ENCODE peak calls at places on chromosomes 12 and 14, in five cellular contexts. G is activated B cell treated with CpG ODN at 0.5 μM for 24 hours, E is left ventricle myocardium inferior, F is Caco-2, R is mucosa of descending colon. Z is an unnamed sample.

GRCh38 chr14:81273521-81273920 is 52.8 kb upstream of the GTF2A1 start:
- DNase-seq in F (no peak), E (no peak), R (no peak), G (no peak), Z (no peak)

GRCh38 chr12:49505672-49506071 is 33.2 kb upstream of the KCNH3 start:
- DNase-seq in E (no peak), F (no peak), R (no peak), G (no peak), Z (no peak)

GRCh38 chr14:52918486-52918885 is 32.4 kb downstream of the FERMT2 start:
- DNase-seq in E (no peak), R (no peak), G (no peak), F (no peak), Z (no peak)

GRCh38 chr12:132615579-132616066 is 3.0 kb upstream of the P2RX2 start:
- DNase-seq in G (no peak), F (no peak), R (peak; percentile 36), E (no peak), Z (no peak)

GRCh38 chr12:19588944-19589343 is 149.7 kb downstream of the AEBP2 start:
- DNase-seq in F (no peak), E (no peak), G (no peak), R (no peak), Z (no peak)

GRCh38 chr14:55416866-55417265 is 5.2 kb upstream of the ATG14 start:
- DNase-seq in E (no peak), G (no peak), R (no peak), F (no peak), Z (no peak)

GRCh38 chr14:72619881-72620280 is 274.0 kb downstream of the DPF3 start:
- DNase-seq in F (no peak), G (no peak), R (no peak), E (no peak), Z (peak; percentile 1)

GRCh38 chr12:102694913-102695312 is 214.6 kb upstream of the IGF1 start:
- DNase-seq in E (no peak), R (no peak), F (no peak), G (no peak), Z (no peak)

GRCh38 chr14:89245802-89246201 is 171.2 kb downstream of the FOXN3 start:
- DNase-seq in R (no peak), F (no peak), E (no peak), G (no peak), Z (no peak)

GRCh38 chr12:100414756-100415155 is 57.9 kb downstream of the SLC17A8 start:
- DNase-seq in R (no peak), F (no peak), G (no peak), E (no peak), Z (no peak)

GRCh38 chr12:50400104-50400637 is 514 bp upstream of the LARP4 start:
- DNase-seq in G (no peak), E (no peak), F (peak; percentile 8), R (no peak), Z (no peak)

GRCh38 chr12:107318804-107319535 is 225.6 kb upstream of the CRY1 start:
- DNase-seq in F (no peak), R (peak; percentile 57), E (no peak), G (no peak), Z (peak; percentile 23)

GRCh38 chr14:75379930-75380270 is 47.9 kb upstream of the JDP2 start:
- DNase-seq in F (peak; percentile 69), G (no peak), E (no peak), R (no peak), Z (no peak)

GRCh38 chr14:31582286-31582691 is 21.1 kb downstream of the NUBPL start:
- DNase-seq in G (no peak), F (no peak), E (no peak), R (no peak), Z (no peak)

GRCh38 chr14:64673748-64674147 is 30.5 kb upstream of the PLEKHG3 start:
- DNase-seq in E (no peak), R (no peak), F (no peak), G (no peak), Z (no peak)

GRCh38 chr14:74579447-74580274 is 32.4 kb downstream of the LTBP2 start:
- DNase-seq in G (no peak), F (no peak), R (peak; percentile 29), E (no peak), Z (no peak)

GRCh38 chr12:67517181-67517887 is 131.2 kb upstream of the DYRK2 start:
- DNase-seq in R (peak; percentile 49), G (no peak), E (no peak), F (no peak), Z (no peak)

GRCh38 chr14:75280831-75281690 is 2.4 kb downstream of the FOS start:
- DNase-seq in F (peak; percentile 40), R (no peak), E (no peak), G (no peak), Z (no peak)

GRCh38 chr14:57828713-57829112 is 37.2 kb downstream of the SLC35F4 start:
- DNase-seq in G (no peak), E (no peak), F (no peak), R (no peak), Z (no peak)

GRCh38 chr12:12684375-12685106 is 11.4 kb downstream of the GPR19 start:
- DNase-seq in R (no peak), F (peak; percentile 68), G (no peak), E (no peak), Z (peak; percentile 52)

GRCh38 chr12:102095677-102096263 is 24.1 kb downstream of the NUP37 start:
- DNase-seq in R (no peak), F (no peak), G (no peak), E (no peak), Z (no peak)

GRCh38 chr12:101110856-101111255 is 99.2 kb downstream of the SLC5A8 start:
- DNase-seq in G (no peak), R (no peak), E (no peak), F (no peak), Z (no peak)

GRCh38 chr12:836952-837351 is 84.6 kb downstream of the WNK1 start:
- DNase-seq in R (no peak), F (no peak), G (no peak), E (no peak), Z (no peak)

GRCh38 chr14:74542056-74542685 is 48.6 kb downstream of the ISCA2 start:
- DNase-seq in G (no peak), R (peak; percentile 34), F (no peak), E (no peak), Z (no peak)

GRCh38 chr14:60848066-60848465 is 113.5 kb downstream of the MNAT1 start:
- DNase-seq in R (no peak), F (no peak), G (no peak), E (no peak), Z (no peak)

GRCh38 chr12:131604146-131604844 is 106.6 kb upstream of the SFSWAP start:
- DNase-seq in R (peak; percentile 59), F (no peak), E (no peak), G (no peak), Z (no peak)

GRCh38 chr14:94689218-94689984 is 77.2 kb downstream of the SERPINA3 start:
- DNase-seq in F (peak; percentile 42), E (peak; percentile 58), R (no peak), G (peak; percentile 35), Z (peak; percentile 77)

GRCh38 chr12:15627995-15628945 is 160.9 kb downstream of the EPS8 start:
- DNase-seq in R (no peak), G (no peak), F (no peak), E (no peak), Z (no peak)

GRCh38 chr12:88793091-88793490 is 212.8 kb upstream of the KITLG start:
- DNase-seq in G (no peak), R (no peak), F (no peak), E (no peak), Z (no peak)

GRCh38 chr12:117158096-117158495 is 32.2 kb downstream of the FBXO21 start:
- DNase-seq in R (no peak), G (no peak), F (no peak), E (no peak), Z (no peak)

DNA sequence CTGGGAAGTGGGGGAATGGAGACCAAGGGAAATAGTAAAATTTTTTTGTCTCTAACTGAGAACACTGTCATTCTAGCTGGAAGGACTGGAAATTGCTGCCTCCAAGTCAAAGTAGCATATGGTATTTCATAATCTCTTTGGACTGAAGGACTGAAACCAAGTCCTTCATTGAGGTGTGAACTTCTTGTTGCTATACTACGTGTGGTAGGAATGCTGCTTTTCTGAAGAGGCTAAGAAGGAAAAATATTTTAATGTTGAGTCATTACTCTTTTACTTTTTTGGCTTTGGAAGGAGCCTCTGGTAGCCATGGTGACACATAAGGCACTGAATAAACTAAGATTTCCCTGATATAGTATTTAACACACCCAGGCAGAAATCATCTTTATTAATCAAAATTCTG is 465.4 kb downstream of the NPAS3 start:
- DNase-seq in E (no peak), F (no peak), G (no peak), R (no peak), Z (no peak)
- TF ChIP-seq CTCF in E (no peak), F (no peak), G (no peak), R (no peak), Z (no peak)

GRCh38 chr12:27566159-27566558 is 42.2 kb downstream of the PPFIBP1 start:
- DNase-seq in E (no peak), G (no peak), R (no peak), F (no peak), Z (no peak)
- TF ChIP-seq CTCF in E (peak; percentile 18), G (no peak), R (no peak), F (peak; percentile 6), Z (no peak)

DNA sequence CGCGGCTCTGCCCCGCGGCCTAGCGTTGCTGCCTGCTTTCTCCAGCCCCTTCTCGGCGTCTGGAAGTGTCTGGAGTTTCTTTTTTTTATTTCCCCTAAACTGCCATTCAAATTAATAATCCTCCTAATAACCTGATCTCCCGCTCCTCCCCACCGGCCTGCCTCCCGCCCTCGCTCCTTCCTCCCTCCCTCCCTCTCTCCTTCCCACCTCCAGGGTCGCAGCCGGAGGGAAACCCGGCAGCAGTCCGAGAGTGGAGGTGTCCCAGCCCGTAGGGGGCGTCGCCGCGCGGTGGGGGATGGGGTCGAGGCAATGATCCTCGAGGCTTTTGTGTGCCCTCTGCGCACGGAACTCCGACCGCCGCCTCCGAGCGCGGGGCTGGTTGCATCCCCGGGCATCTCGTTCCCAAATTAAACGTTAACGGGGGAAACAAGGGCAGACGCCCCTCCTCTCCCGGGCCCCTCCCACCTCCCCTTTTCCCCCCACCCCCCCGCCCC is 1.1 kb upstream of the SOCS2 start:
- DNase-seq in E (peak; percentile 78), R (peak; percentile 85), G (peak; percentile 49), F (peak; percentile 88), Z (peak; percentile 80)
- TF ChIP-seq CTCF in E (peak; percentile 36), R (peak; percentile 18), G (no peak), F (peak; percentile 45), Z (peak; percentile 46)

GRCh38 chr14:103340480-103341212 is 6.6 kb downstream of the EIF5 start:
- DNase-seq in G (no peak), E (no peak), R (no peak), F (no peak), Z (no peak)

GRCh38 chr14:103339561-103339960 is 5.5 kb downstream of the EIF5 start:
- DNase-seq in E (no peak), F (no peak), G (no peak), R (no peak), Z (no peak)

GRCh38 chr14:103336191-103336590 is 2.2 kb downstream of the EIF5 start:
- DNase-seq in R (no peak), E (no peak), F (no peak), G (no peak), Z (no peak)

GRCh38 chr14:103334644-103335603 is 887 bp downstream of the EIF5 start:
- DNase-seq in F (peak; percentile 75), E (peak; percentile 57), R (peak; percentile 88), G (peak; percentile 74), Z (peak; percentile 47)

DNA sequence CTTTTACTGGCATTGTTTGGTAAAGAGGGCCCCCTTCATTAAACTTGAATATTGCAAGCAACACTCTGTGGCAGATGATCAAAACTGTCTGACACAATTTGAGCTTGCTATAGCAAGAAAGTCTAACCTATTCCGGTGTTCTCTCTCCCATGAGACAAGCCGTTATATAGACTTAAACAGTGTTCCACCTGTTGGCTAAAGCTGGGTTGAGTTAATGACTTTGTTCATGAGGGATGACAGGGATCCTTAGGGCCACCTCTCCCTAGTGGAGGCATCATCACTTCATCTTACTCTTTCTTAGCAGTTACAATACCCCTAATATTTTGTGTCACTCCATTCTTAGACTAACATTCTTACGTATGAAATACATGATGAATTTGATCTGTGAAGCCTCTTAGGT is 3.8 kb downstream of the EIF5 start:
- DNase-seq in R (no peak), E (no peak), F (no peak), G (no peak), Z (no peak)
- TF ChIP-seq CTCF in R (no peak), E (no peak), F (no peak), G (no peak), Z (no peak)

Z was measured in progenitor cell of endocrine pancreas.